ENCODE peak calls at places on chromosomes 3 and 15, in eight cellular contexts. One of them, this sample, is unnamed.

GRCh38 chr15:81338422-81339007 is 14.6 kb upstream of the STARD5 start:
- DNase-seq in fibroblast of lung: peak; percentile 93
- DNase-seq in pancreas: peak; percentile 22
- DNase-seq in H1: peak; percentile 7
- DNase-seq in neural progenitor cell: no peak
- DNase-seq in transverse colon: no peak
- DNase-seq in A549: no peak
- DNase-seq in H9: no peak
- DNase-seq in this sample: peak; percentile 78

GRCh38 chr3:120469440-120470415 is 18.9 kb upstream of the FSTL1 start:
- DNase-seq in fibroblast of lung: no peak
- DNase-seq in pancreas: no peak
- DNase-seq in H1: no peak
- DNase-seq in neural progenitor cell: no peak
- DNase-seq in transverse colon: no peak
- DNase-seq in A549: no peak
- DNase-seq in H9: peak; percentile 70
- DNase-seq in this sample: peak; percentile 80

GRCh38 chr15:34101366-34102174 is at the start of the genes EMC7 and PGBD4:
- DNase-seq in fibroblast of lung: peak; percentile 99
- DNase-seq in pancreas: peak; percentile 99
- DNase-seq in H1: peak; percentile 99
- DNase-seq in neural progenitor cell: peak; percentile 98
- DNase-seq in transverse colon: peak; percentile 99
- DNase-seq in A549: peak; percentile 97
- DNase-seq in H9: peak; percentile 99
- DNase-seq in this sample: peak; percentile 95

GRCh38 chr15:39745415-39745814 is 37.2 kb downstream of the FSIP1 start:
- DNase-seq in fibroblast of lung: no peak
- DNase-seq in pancreas: no peak
- DNase-seq in H1: no peak
- DNase-seq in neural progenitor cell: no peak
- DNase-seq in transverse colon: peak; percentile 76
- DNase-seq in A549: no peak
- DNase-seq in H9: no peak
- DNase-seq in this sample: no peak

GRCh38 chr15:57902155-57902554 is 163.4 kb downstream of the ALDH1A2 start:
- DNase-seq in fibroblast of lung: no peak
- DNase-seq in pancreas: no peak
- DNase-seq in H1: no peak
- DNase-seq in neural progenitor cell: no peak
- DNase-seq in transverse colon: no peak
- DNase-seq in A549: no peak
- DNase-seq in H9: no peak
- DNase-seq in this sample: no peak

GRCh38 chr3:187739561-187740445 is 5.5 kb downstream of the BCL6 start:
- DNase-seq in fibroblast of lung: peak; percentile 95
- DNase-seq in pancreas: peak; percentile 82
- DNase-seq in H1: peak; percentile 93
- DNase-seq in neural progenitor cell: peak; percentile 89
- DNase-seq in transverse colon: peak; percentile 83
- DNase-seq in A549: peak; percentile 55
- DNase-seq in H9: peak; percentile 86
- DNase-seq in this sample: peak; percentile 52

GRCh38 chr15:35752134-35752466 is 206.1 kb upstream of the DPH6 start:
- DNase-seq in fibroblast of lung: no peak
- DNase-seq in pancreas: no peak
- DNase-seq in H1: no peak
- DNase-seq in neural progenitor cell: no peak
- DNase-seq in transverse colon: no peak
- DNase-seq in A549: no peak
- DNase-seq in H9: no peak
- DNase-seq in this sample: no peak

GRCh38 chr15:100054539-100054938 is 287.2 kb downstream of the ADAMTS17 start:
- DNase-seq in fibroblast of lung: no peak
- DNase-seq in pancreas: no peak
- DNase-seq in H1: no peak
- DNase-seq in neural progenitor cell: no peak
- DNase-seq in transverse colon: no peak
- DNase-seq in A549: no peak
- DNase-seq in H9: no peak
- DNase-seq in this sample: no peak

GRCh38 chr15:64006642-64007041 is 39.6 kb downstream of the DAPK2 start:
- DNase-seq in fibroblast of lung: no peak
- DNase-seq in pancreas: no peak
- DNase-seq in H1: no peak
- DNase-seq in neural progenitor cell: no peak
- DNase-seq in transverse colon: peak; percentile 58
- DNase-seq in A549: no peak
- DNase-seq in H9: no peak
- DNase-seq in this sample: peak; percentile 71

GRCh38 chr15:98914626-98915025 is 93.0 kb downstream of the PGPEP1L start:
- DNase-seq in fibroblast of lung: peak; percentile 82
- DNase-seq in pancreas: no peak
- DNase-seq in H1: no peak
- DNase-seq in neural progenitor cell: no peak
- DNase-seq in transverse colon: no peak
- DNase-seq in A549: no peak
- DNase-seq in H9: no peak
- DNase-seq in this sample: peak; percentile 91

GRCh38 chr3:191566469-191566868 is 105.5 kb downstream of the PYDC2 start:
- DNase-seq in fibroblast of lung: no peak
- DNase-seq in pancreas: no peak
- DNase-seq in H1: no peak
- DNase-seq in neural progenitor cell: no peak
- DNase-seq in transverse colon: no peak
- DNase-seq in A549: no peak
- DNase-seq in H9: no peak
- DNase-seq in this sample: peak; percentile 96

GRCh38 chr3:15936347-15936746 is 138.6 kb upstream of the ANKRD28 start:
- DNase-seq in fibroblast of lung: no peak
- DNase-seq in pancreas: no peak
- DNase-seq in H1: no peak
- DNase-seq in neural progenitor cell: no peak
- DNase-seq in transverse colon: no peak
- DNase-seq in A549: no peak
- DNase-seq in H9: no peak
- DNase-seq in this sample: no peak

GRCh38 chr15:90022345-90022744 is 21.2 kb downstream of the ZNF710 start:
- DNase-seq in fibroblast of lung: no peak
- DNase-seq in pancreas: no peak
- DNase-seq in H1: no peak
- DNase-seq in neural progenitor cell: no peak
- DNase-seq in transverse colon: peak; percentile 3
- DNase-seq in A549: no peak
- DNase-seq in H9: no peak
- DNase-seq in this sample: no peak

GRCh38 chr3:50264389-50264963 is 4.5 kb upstream of the SEMA3B start:
- DNase-seq in fibroblast of lung: peak; percentile 93
- DNase-seq in pancreas: peak; percentile 76
- DNase-seq in H1: peak; percentile 85
- DNase-seq in neural progenitor cell: peak; percentile 94
- DNase-seq in transverse colon: peak; percentile 64
- DNase-seq in A549: peak; percentile 48
- DNase-seq in H9: peak; percentile 98
- DNase-seq in this sample: peak; percentile 41

GRCh38 chr15:52392008-52392687 is 96.5 kb upstream of the MYO5C start:
- DNase-seq in fibroblast of lung: no peak
- DNase-seq in pancreas: no peak
- DNase-seq in H1: no peak
- DNase-seq in neural progenitor cell: no peak
- DNase-seq in transverse colon: no peak
- DNase-seq in A549: no peak
- DNase-seq in H9: peak; percentile 77
- DNase-seq in this sample: peak; percentile 84

GRCh38 chr3:72212396-72212795 is 427.4 kb upstream of the PROK2 start:
- DNase-seq in fibroblast of lung: no peak
- DNase-seq in pancreas: no peak
- DNase-seq in H1: no peak
- DNase-seq in neural progenitor cell: no peak
- DNase-seq in transverse colon: no peak
- DNase-seq in A549: no peak
- DNase-seq in H9: no peak
- DNase-seq in this sample: no peak

GRCh38 chr3:64161481-64161952 is 63.7 kb downstream of the PRICKLE2 start:
- DNase-seq in fibroblast of lung: peak; percentile 48
- DNase-seq in pancreas: no peak
- DNase-seq in H1: no peak
- DNase-seq in neural progenitor cell: no peak
- DNase-seq in transverse colon: no peak
- DNase-seq in A549: no peak
- DNase-seq in H9: no peak
- DNase-seq in this sample: peak; percentile 38

DNA sequence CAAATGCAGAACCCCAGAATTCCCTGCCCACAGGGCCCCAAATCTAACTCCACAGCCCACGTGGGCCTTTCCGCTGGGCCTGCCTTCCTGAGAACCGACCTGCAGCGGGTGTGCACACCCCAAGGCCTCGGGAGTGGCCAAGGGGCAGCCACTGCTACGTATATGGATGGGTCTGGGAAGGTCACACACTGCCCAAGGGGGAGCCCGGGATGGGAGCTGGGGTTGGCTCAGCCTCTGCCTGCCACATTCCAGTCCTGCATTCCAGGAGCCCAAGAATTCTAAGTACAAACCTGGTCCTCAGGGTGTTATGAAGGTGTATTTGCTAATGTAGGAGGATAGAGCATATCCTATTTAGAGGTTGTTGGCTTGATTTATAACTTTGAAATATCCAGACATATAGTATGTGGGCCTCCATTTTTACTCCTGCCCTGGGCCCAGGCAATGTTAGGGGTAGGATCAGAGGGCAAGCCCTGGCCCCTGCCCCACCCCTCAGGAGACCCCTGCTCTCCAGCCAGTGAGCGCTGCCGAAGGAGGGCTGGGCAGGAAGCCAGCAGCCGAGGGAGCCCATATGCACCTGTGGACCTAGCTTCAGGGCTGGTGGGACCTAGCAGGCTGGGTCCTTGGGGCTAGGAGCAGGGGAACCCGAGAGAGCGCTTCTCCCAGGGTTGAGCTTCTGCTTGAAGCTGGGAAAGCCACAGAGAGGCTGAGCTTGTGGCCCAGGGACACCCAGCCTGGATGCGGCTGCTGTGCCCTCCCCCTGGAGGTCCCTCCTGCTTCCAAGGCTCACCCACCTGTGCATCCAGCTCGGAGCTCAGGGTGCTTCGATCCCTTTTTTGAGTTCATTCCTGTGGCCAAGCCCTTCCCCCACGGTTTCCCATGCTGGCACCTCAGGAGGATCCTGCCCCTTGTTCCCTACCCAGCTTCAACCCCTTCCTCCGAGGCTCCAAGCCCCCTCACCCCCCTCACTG is 20.8 kb upstream of the CYP11A1 start:
- DNase-seq in fibroblast of lung: no peak
- DNase-seq in pancreas: no peak
- DNase-seq in H1: no peak
- DNase-seq in neural progenitor cell: peak; percentile 37
- DNase-seq in transverse colon: no peak
- DNase-seq in A549: no peak
- DNase-seq in H9: no peak
- DNase-seq in this sample: no peak
- H3K4me1 ChIP-seq in fibroblast of lung: peaks cover 10% of the 10 kb centered on the region
- H3K4me1 ChIP-seq in pancreas: no peaks in the 10 kb centered on the region
- H3K4me1 ChIP-seq in H1: peaks cover 4% of the 10 kb centered on the region
- H3K4me1 ChIP-seq in neural progenitor cell: peaks cover 19% of the 10 kb centered on the region
- H3K4me1 ChIP-seq in transverse colon: no peaks in the 10 kb centered on the region
- H3K4me1 ChIP-seq in A549: peaks cover 13% of the 10 kb centered on the region
- H3K4me1 ChIP-seq in H9: no peaks in the 10 kb centered on the region
- H3K4me1 ChIP-seq in this sample: peaks cover 28% of the 10 kb centered on the region

DNA sequence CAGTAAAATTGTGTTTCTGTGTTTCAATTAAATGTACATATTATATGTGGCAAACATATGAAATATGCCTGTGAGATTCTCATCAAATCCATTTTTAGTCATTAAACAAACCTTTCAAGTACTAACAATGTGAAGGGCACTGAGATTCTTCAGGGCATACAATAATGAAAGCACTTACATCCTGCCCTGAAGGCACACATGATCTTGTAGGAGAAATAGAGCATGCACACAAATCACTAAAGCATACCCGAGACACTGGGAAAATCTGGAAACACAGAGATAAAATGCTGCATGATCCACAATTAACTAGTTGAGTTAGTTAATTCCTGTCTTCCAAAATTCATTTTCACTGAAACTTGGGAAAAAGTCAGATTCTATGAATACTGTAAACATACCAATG is 810.5 kb upstream of the NECTIN3 start:
- DNase-seq in fibroblast of lung: no peak
- DNase-seq in pancreas: no peak
- DNase-seq in H1: no peak
- DNase-seq in neural progenitor cell: no peak
- DNase-seq in transverse colon: no peak
- DNase-seq in A549: no peak
- DNase-seq in H9: no peak
- DNase-seq in this sample: no peak
- TF ChIP-seq CTCF in fibroblast of lung: no peak
- TF ChIP-seq CTCF in pancreas: no peak
- TF ChIP-seq CTCF in H1: no peak
- TF ChIP-seq CTCF in neural progenitor cell: no peak
- TF ChIP-seq CTCF in transverse colon: no peak
- TF ChIP-seq CTCF in A549: no peak
- TF ChIP-seq CTCF in H9: no peak
- TF ChIP-seq CTCF in this sample: no peak

GRCh38 chr3:14300721-14301377 is 101.6 kb upstream of the SLC6A6 start:
- DNase-seq in fibroblast of lung: no peak
- DNase-seq in pancreas: no peak
- DNase-seq in H1: no peak
- DNase-seq in neural progenitor cell: no peak
- DNase-seq in transverse colon: no peak
- DNase-seq in A549: no peak
- DNase-seq in H9: no peak
- DNase-seq in this sample: no peak
- H3K4me1 ChIP-seq in fibroblast of lung: no peaks in the 10 kb centered on the region
- H3K4me1 ChIP-seq in pancreas: no peaks in the 10 kb centered on the region
- H3K4me1 ChIP-seq in H1: no peaks in the 10 kb centered on the region
- H3K4me1 ChIP-seq in neural progenitor cell: no peaks in the 10 kb centered on the region
- H3K4me1 ChIP-seq in transverse colon: peaks cover 2% of the 10 kb centered on the region
- H3K4me1 ChIP-seq in A549: peaks cover 9% of the 10 kb centered on the region
- H3K4me1 ChIP-seq in H9: no peaks in the 10 kb centered on the region
- H3K4me1 ChIP-seq in this sample: peaks cover 10% of the 10 kb centered on the region

DNA sequence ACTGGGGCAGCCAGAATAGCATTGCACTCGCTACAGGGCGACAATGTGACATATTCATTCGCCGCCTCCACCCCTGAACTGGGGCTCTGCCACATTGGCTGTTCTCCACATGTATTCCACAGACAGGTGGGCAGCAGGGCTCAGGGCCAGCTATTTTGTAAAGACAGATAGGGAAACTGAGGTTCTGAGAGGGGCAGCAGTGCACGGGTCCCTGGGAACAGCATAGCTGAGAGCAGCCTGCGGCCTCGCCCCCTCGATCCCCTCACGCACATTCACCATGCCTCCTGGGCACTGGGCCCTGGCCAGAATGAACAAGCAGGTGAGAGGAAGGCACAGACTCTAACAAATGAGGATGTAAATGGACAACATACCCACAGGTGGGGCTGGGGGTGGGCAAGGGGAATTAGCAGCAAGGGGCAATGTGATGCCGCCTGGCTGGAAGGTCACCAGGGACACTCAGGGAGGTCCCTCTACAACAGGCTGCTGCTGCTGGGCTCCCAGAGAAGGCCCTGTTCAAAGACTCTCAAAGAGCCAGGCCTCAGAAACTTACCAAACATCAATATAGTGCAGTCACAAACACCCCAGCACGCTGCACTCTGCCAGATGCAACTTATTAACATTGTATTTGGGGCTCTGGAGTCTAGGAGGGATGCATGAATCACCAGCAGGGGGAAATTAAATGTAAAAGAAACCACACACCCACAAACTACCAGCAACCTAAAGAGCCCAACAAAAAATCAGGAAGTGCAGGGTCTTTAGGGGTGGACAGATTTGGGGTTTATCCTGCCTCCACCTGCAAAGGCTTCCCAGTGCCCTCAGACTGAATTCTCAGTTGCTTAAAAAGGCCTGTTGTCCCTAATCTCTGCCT is 74.8 kb upstream of the SPATA12 start:
- DNase-seq in fibroblast of lung: peak; percentile 53
- DNase-seq in pancreas: no peak
- DNase-seq in H1: no peak
- DNase-seq in neural progenitor cell: no peak
- DNase-seq in transverse colon: no peak
- DNase-seq in A549: no peak
- DNase-seq in H9: no peak
- DNase-seq in this sample: no peak
- TF ChIP-seq CTCF in fibroblast of lung: peak; percentile 23
- TF ChIP-seq CTCF in pancreas: no peak
- TF ChIP-seq CTCF in H1: no peak
- TF ChIP-seq CTCF in neural progenitor cell: no peak
- TF ChIP-seq CTCF in transverse colon: no peak
- TF ChIP-seq CTCF in A549: no peak
- TF ChIP-seq CTCF in H9: no peak
- TF ChIP-seq CTCF in this sample: peak; percentile 5